ENCODE peak calls at places on chromosomes 5 and 9, in eight cellular contexts. V, Q, X, R, M, E, S and N are unnamed samples.

GRCh38 chr9:114898741-114899140 is 31.6 kb downstream of the TNFSF8 start:
- DNase-seq in V (no peak), Q (no peak), X (no peak), R (peak), M (peak), E (no peak), S (peak), N (no peak)

GRCh38 chr9:15635752-15636151 is 82.9 kb downstream of the CCDC171 start:
- DNase-seq in V (no peak), Q (no peak), X (no peak), R (no peak), M (no peak), E (no peak), S (no peak), N (no peak)

GRCh38 chr9:35932732-35933131 is 23.4 kb downstream of the SPAAR start:
- DNase-seq in V (no peak), Q (no peak), X (no peak), R (no peak), M (no peak), E (no peak), S (no peak), N (no peak)

GRCh38 chr5:16510123-16510522 is 44.5 kb upstream of the ZNF622 start:
- DNase-seq in V (no peak), Q (no peak), X (no peak), R (no peak), M (no peak), E (no peak), S (no peak), N (no peak)

GRCh38 chr5:73278693-73279092 is 105.7 kb downstream of the TMEM174 start:
- DNase-seq in V (no peak), Q (no peak), X (no peak), R (peak), M (no peak), E (no peak), S (no peak), N (no peak)

GRCh38 chr5:17190242-17190778 is 27.1 kb upstream of the BASP1 start:
- DNase-seq in V (no peak), Q (peak), X (no peak), R (peak), M (peak), E (peak), S (peak), N (peak)

GRCh38 chr9:78029601-78030552 is 1.7 kb downstream of the GNAQ start:
- DNase-seq in V (peak), Q (no peak), X (no peak), R (peak), M (no peak), E (peak), S (peak), N (no peak)

GRCh38 chr9:136095495-136096058 is 488 bp upstream of the NACC2 start:
- DNase-seq in V (no peak), Q (no peak), X (peak), R (no peak), M (no peak), E (peak), S (no peak), N (peak)

GRCh38 chr9:121336705-121337104 is 33.3 kb downstream of the STOM start:
- DNase-seq in V (no peak), Q (no peak), X (no peak), R (no peak), M (peak), E (no peak), S (no peak), N (no peak)

GRCh38 chr5:8538813-8539212 is 669.9 kb downstream of the MTRR start:
- DNase-seq in V (no peak), Q (no peak), X (no peak), R (no peak), M (no peak), E (no peak), S (no peak), N (no peak)

GRCh38 chr5:92838253-92838652 is 742.8 kb downstream of the NR2F1-AS1 start:
- DNase-seq in V (peak), Q (no peak), X (peak), R (no peak), M (no peak), E (peak), S (peak), N (no peak)

GRCh38 chr9:74742792-74743389 is 144.8 kb downstream of the TRPM6 start:
- DNase-seq in V (peak), Q (no peak), X (peak), R (no peak), M (no peak), E (peak), S (peak), N (peak)

GRCh38 chr9:122835313-122835731 is 6.9 kb upstream of the PDCL start:
- DNase-seq in V (peak), Q (no peak), X (peak), R (no peak), M (peak), E (no peak), S (peak), N (no peak)

GRCh38 chr9:95044731-95045508 is 272.6 kb downstream of the FANCC start:
- DNase-seq in V (peak), Q (no peak), X (peak), R (no peak), M (no peak), E (no peak), S (no peak), N (peak)

GRCh38 chr9:134502261-134503211 is 139.1 kb upstream of the COL5A1 start:
- DNase-seq in V (no peak), Q (peak), X (peak), R (no peak), M (no peak), E (peak), S (no peak), N (no peak)

GRCh38 chr5:174139623-174140022 is 94.1 kb downstream of the NSG2 start:
- DNase-seq in V (no peak), Q (no peak), X (no peak), R (no peak), M (no peak), E (no peak), S (no peak), N (no peak)

GRCh38 chr5:143494162-143494561 is 90.7 kb upstream of the NR3C1 start:
- DNase-seq in V (no peak), Q (peak), X (no peak), R (no peak), M (no peak), E (peak), S (no peak), N (no peak)

GRCh38 chr5:153630546-153630945 is 140.1 kb downstream of the GRIA1 start:
- DNase-seq in V (no peak), Q (no peak), X (no peak), R (no peak), M (peak), E (no peak), S (no peak), N (no peak)
- TF ChIP-seq CTCF in V (no peak), Q (no peak), X (peak), R (no peak), M (no peak), E (no peak), S (no peak), N (no peak)

DNA sequence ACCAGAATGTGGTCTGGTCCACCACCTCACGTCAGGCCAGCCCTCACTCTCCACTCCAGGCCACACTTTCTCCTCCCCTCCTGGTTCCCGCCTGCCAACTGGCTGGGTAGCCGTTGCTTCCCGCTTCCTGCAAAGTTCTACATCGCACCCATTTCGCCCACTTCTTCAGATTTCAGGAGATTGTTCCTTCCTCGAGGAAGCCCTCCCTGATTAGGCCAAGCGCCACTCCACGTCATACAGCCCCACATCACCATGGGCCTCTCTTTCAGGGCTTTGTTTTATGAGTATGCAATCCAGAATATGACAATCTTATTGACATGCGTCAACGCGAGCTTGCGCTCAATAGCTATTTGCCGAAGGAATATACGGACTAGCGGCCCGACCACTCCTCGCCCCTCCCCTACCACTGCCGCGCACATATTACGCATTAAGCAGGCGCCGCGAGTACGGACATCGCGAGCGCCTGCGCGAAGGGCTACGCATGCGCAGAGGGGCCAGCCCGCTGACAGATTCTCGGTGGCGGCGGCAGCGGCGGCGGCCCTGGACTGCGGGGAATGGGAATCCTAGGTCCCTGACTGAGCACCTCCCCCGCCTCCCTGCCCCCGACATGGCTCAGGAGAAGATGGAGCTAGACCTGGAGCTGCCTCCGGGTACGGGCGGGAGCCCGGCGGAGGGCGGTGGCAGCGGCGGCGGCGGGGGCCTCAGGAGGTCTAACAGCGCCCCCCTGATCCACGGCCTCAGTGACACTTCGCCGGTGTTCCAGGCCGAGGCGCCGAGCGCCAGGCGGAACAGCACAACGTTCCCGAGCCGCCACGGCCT is 74.7 kb downstream of the PIP5K1B start:
- DNase-seq in V (peak), Q (peak), X (peak), R (peak), M (peak), E (peak), S (peak), N (peak)
- TF ChIP-seq CTCF in V (peak), Q (peak), X (peak), R (no peak), M (peak), E (no peak), S (peak), N (no peak)

GRCh38 chr9:127202461-127203139 is 62.0 kb upstream of the GARNL3 start:
- DNase-seq in V (no peak), Q (no peak), X (no peak), R (no peak), M (no peak), E (no peak), S (no peak), N (no peak)

GRCh38 chr9:127203501-127204327 is 60.9 kb upstream of the GARNL3 start:
- DNase-seq in V (no peak), Q (no peak), X (no peak), R (no peak), M (no peak), E (no peak), S (no peak), N (no peak)

GRCh38 chr9:127206666-127207065 is 57.9 kb upstream of the GARNL3 start:
- DNase-seq in V (no peak), Q (no peak), X (no peak), R (no peak), M (no peak), E (no peak), S (no peak), N (no peak)

GRCh38 chr9:127205952-127206351 is 58.6 kb upstream of the GARNL3 start:
- DNase-seq in V (no peak), Q (no peak), X (no peak), R (no peak), M (no peak), E (no peak), S (no peak), N (no peak)

DNA sequence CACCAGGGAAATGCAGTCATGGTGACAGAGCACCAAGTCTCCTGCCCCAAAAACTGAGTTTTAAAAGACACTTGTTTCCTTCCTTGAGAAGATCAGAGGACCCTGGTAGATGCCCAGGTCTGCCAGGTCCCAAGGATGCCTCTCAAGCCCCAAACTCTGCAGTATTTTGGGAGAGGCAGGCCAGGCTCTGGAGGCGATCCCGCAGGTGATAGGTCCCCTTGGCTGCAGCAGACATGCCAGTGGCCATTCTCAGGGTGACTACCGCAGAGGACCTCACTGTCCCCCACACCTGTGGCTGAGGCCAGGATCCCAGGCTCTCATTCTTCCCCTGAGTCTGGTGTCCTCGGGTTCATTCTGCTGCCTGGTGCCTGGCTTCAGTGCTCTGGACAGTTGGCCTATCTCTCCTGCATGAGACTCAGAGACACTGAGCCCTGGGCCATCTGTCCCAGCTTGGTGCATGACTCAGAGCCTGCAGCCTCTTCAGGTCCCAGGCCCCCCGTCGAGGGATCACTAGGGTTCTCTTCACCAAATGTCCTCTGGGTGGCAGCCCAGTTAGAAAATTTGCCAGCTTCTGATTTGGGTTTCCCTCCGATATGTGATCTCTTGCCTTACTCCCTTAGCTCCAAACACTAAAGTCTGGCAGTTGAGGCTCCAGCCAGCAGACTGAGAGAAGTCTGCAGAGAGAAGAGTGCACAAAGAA is 59.7 kb upstream of the GARNL3 start:
- DNase-seq in V (peak), Q (no peak), X (no peak), R (no peak), M (peak), E (peak), S (no peak), N (no peak)
- TF ChIP-seq CTCF in V (peak), Q (peak), X (peak), R (no peak), M (peak), E (peak), S (no peak), N (no peak)

GRCh38 chr9:128416432-128417019 is 4.1 kb upstream of the CERCAM start:
- DNase-seq in V (no peak), Q (no peak), X (no peak), R (no peak), M (peak), E (no peak), S (no peak), N (no peak)

GRCh38 chr9:128415222-128415621 is 5.4 kb upstream of the CERCAM start:
- DNase-seq in V (no peak), Q (no peak), X (no peak), R (no peak), M (no peak), E (no peak), S (no peak), N (no peak)

GRCh38 chr9:128412120-128412790 is 8.4 kb upstream of the CERCAM start:
- DNase-seq in V (peak), Q (no peak), X (peak), R (peak), M (peak), E (peak), S (peak), N (peak)

GRCh38 chr9:128416014-128416413 is 4.6 kb upstream of the CERCAM start:
- DNase-seq in V (no peak), Q (no peak), X (no peak), R (no peak), M (no peak), E (no peak), S (no peak), N (no peak)

DNA sequence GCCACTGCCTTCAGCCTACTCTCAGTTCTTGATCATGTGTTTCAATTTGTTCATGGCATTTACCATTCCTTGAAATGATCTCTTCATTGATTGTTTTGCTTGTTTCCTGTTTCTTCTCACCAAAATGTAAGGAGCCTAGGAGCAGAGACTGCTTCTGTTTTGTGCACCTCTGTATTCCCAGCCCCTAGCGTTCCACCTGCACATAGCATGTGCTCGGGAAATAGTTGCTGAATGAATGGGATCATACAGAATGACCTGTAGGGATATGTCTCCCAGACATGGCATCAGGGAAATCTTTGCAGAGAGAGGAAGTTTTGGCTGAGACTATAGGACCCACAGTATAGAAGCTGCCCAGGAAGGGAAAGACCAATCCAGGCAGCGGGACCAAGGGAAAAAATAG is 6.2 kb upstream of the CERCAM start:
- DNase-seq in V (no peak), Q (no peak), X (no peak), R (no peak), M (no peak), E (no peak), S (no peak), N (no peak)
- TF ChIP-seq CTCF in V (peak), Q (peak), X (peak), R (no peak), M (no peak), E (peak), S (no peak), N (no peak)

GRCh38 chr5:167051369-167051768 is 1240.1 kb upstream of the WWC1 start:
- DNase-seq in V (no peak), Q (no peak), X (no peak), R (no peak), M (no peak), E (no peak), S (no peak), N (no peak)

GRCh38 chr5:167049043-167049663 is 1242.3 kb upstream of the WWC1 start:
- DNase-seq in V (peak), Q (no peak), X (peak), R (no peak), M (peak), E (peak), S (peak), N (peak)

GRCh38 chr5:167049771-167050567 is 1241.5 kb upstream of the WWC1 start:
- DNase-seq in V (peak), Q (no peak), X (peak), R (no peak), M (no peak), E (no peak), S (no peak), N (no peak)

DNA sequence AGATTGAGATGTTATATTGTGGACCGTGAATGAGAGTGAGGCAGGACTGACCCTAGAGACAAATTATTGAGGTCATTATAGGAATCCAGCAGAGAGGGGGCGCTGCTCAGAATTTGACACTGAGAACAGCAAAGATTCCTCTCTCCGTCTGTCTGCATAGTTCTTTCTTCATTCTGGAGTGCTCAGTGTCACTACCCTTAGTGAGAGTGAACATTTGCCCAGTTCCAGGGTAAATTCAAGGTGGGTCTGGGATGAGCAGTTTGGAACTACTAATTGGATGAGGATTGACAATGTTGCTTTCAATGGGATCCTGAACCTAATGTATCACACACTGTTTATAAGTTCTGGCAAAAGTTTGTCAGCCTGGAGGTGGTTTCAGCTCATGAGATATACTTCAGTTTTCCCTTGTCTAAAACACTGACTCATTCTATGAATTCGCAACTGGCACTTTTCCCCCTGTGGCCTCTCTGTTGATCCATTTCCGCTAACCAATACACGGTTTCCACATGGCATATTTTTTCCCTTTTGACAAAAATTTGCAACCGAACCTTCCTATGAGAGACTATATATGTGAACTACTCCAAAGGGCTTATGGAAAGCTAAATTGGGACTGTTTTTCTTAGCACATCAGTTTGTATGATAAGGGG is 1240.8 kb upstream of the WWC1 start:
- DNase-seq in V (peak), Q (no peak), X (peak), R (no peak), M (no peak), E (peak), S (no peak), N (no peak)
- TF ChIP-seq CTCF in V (peak), Q (no peak), X (peak), R (no peak), M (peak), E (no peak), S (no peak), N (no peak)